ENCODE peak calls at places on chromosome 5, in five cellular contexts. U, A, I, S and J are unnamed samples.

GRCh38 chr5:171839112-171839511 is 53.5 kb downstream of the SMIM23 start:
- DNase-seq in U (no peak), A (no peak), I (no peak), S (no peak), J (no peak)

GRCh38 chr5:9589049-9589835 is 40.9 kb downstream of the TAS2R1 start:
- DNase-seq in U (no peak), A (no peak), I (no peak), S (no peak), J (no peak)

GRCh38 chr5:137666109-137666850 is 69.6 kb downstream of the KLHL3 start:
- DNase-seq in U (no peak), A (peak; percentile 50), I (peak; percentile 50), S (no peak), J (no peak)

GRCh38 chr5:166441-167372 is 24.6 kb upstream of the LRRC14B start:
- DNase-seq in U (no peak), A (no peak), I (no peak), S (no peak), J (peak; percentile 69)

GRCh38 chr5:160524827-160525226 is 103.2 kb downstream of the PTTG1 start:
- DNase-seq in U (no peak), A (no peak), I (no peak), S (no peak), J (no peak)

GRCh38 chr5:68529581-68529980 is 314.0 kb downstream of the PIK3R1 start:
- DNase-seq in U (no peak), A (no peak), I (no peak), S (no peak), J (no peak)

GRCh38 chr5:126492939-126493338 is 69.7 kb downstream of the GRAMD2B start:
- DNase-seq in U (no peak), A (no peak), I (no peak), S (no peak), J (no peak)

GRCh38 chr5:51684794-51685355 is 301.6 kb downstream of the ISL1 start:
- DNase-seq in U (no peak), A (no peak), I (no peak), S (no peak), J (no peak)

GRCh38 chr5:60522299-60522915 is 177.6 kb downstream of the DEPDC1B start:
- DNase-seq in U (no peak), A (peak; percentile 80), I (no peak), S (no peak), J (no peak)

GRCh38 chr5:133245191-133246052 is 193.6 kb downstream of the HSPA4 start:
- DNase-seq in U (no peak), A (peak; percentile 89), I (no peak), S (peak; percentile 97), J (no peak)

GRCh38 chr5:157576678-157577077 is 1.1 kb upstream of the ADAM19 start:
- DNase-seq in U (no peak), A (no peak), I (no peak), S (no peak), J (no peak)

GRCh38 chr5:89513299-89514044 is 630.5 kb upstream of the MEF2C start:
- DNase-seq in U (no peak), A (no peak), I (no peak), S (no peak), J (no peak)

GRCh38 chr5:131630208-131630962 is 4.6 kb downstream of the RAPGEF6 start:
- DNase-seq in U (no peak), A (no peak), I (no peak), S (no peak), J (no peak)

GRCh38 chr5:30808996-30809395 is 384.5 kb upstream of the CDH6 start:
- DNase-seq in U (no peak), A (peak; percentile 25), I (no peak), S (no peak), J (no peak)

GRCh38 chr5:150606476-150606875 is 34.0 kb upstream of the SYNPO start:
- DNase-seq in U (no peak), A (no peak), I (no peak), S (no peak), J (no peak)

GRCh38 chr5:76978869-76979268 is 26.0 kb downstream of the CRHBP start:
- DNase-seq in U (no peak), A (no peak), I (no peak), S (no peak), J (no peak)

GRCh38 chr5:135446615-135447014 is 533 bp downstream of the DCANP1 start:
- DNase-seq in U (no peak), A (no peak), I (no peak), S (no peak), J (no peak)

DNA sequence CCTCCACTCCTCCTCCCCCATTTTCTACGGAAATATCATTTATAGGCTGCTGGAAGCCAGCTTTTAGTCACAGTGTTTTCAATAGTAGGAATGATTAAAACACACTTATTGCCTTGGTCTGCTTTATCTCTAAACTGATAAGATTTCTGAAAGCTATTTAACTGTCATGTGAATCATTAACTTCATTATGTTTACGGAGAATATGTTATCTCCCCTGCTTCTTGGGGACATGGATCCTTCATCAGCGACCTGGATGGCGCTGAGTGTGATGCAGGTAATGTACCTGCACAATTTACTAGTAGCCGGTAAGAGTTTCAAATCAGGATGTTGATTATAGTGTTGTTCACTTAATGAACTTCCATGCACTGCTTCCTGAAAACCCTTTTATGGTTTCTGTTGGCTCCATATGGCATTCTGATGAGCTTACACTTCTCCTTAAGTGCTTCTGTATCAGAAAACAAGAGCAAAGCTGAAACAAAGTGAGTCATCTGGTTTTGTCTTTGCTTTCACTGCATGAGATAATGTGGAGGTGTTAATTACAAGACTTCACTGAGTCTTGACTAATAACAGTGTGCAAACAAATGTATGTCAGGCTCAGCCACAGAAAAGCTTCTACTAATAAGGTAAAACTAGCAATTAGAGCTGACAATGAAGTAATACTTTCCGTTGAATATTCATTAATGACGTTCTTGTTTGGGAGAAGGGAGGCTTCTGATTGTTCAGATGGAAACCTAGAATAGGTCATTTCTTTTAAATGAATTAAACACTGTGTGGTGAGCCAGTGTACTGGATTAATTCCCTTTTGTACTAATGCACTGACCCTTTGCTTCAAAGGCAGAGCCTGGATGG is 162.4 kb upstream of the ZNF608 start:
- DNase-seq in U (no peak), A (no peak), I (no peak), S (no peak), J (no peak)
- H3K4me3 ChIP-seq in U (no peak overlapping the region), A (no peak overlapping the region), I (no peak overlapping the region), S (no peak overlapping the region), J (no peak overlapping the region)

GRCh38 chr5:139759219-139759721 is 36.3 kb upstream of the PSD2 start:
- DNase-seq in U (no peak), A (no peak), I (no peak), S (no peak), J (no peak)

GRCh38 chr5:139758510-139759036 is 37.0 kb upstream of the PSD2 start:
- DNase-seq in U (no peak), A (no peak), I (no peak), S (no peak), J (no peak)

GRCh38 chr5:139757727-139758509 is 37.7 kb upstream of the PSD2 start:
- DNase-seq in U (no peak), A (no peak), I (no peak), S (no peak), J (no peak)

GRCh38 chr5:139752506-139753350 is 42.9 kb upstream of the PSD2 start:
- DNase-seq in U (no peak), A (peak; percentile 43), I (no peak), S (no peak), J (no peak)

DNA sequence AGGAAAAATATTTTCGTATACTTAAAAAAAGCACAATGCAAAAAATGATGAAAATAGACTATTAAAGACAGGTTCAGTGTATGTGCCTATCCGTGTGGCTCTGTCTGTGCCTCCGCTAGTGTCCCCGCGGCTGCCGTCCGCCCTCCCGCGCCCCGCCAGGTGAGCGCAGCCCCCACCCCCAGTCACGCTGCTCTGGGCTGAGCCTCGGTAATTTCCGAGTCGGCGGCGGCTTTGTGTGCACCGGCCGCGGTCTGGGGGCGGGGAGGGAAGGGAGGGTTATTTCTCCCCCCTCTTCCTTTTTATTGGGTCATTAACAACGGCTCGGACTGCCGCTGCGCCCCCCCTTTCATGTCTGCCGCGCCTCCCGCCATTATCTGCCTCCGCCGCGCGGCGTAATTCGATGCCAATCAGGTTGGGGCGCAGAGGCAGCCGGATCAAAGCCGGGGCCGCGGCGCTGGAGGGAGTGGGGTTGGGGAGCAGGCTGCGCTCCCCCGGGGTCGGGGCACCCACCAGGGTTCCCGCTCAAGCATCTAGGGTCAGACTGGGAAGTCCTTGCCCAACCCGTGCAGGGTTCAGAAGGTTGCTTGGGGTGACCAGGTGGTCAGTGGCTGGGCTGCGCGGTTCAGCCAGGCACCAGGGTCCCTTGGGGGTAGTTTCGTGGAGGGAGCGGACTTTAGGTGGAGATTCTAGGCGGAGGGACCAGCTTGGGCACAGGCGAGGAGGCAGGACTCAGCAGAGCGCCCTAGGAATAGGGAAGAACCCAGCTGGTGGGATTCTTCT is 39.5 kb upstream of the PSD2 start:
- DNase-seq in U (no peak), A (no peak), I (peak; percentile 33), S (no peak), J (no peak)
- H3K27me3 ChIP-seq in U (peaks cover 67% of the 10 kb centered on the region), A (peaks cover 23% of the 10 kb centered on the region), I (peaks cover 7% of the 10 kb centered on the region), S (peaks cover 52% of the 10 kb centered on the region), J (no peaks in the 10 kb centered on the region)

DNA sequence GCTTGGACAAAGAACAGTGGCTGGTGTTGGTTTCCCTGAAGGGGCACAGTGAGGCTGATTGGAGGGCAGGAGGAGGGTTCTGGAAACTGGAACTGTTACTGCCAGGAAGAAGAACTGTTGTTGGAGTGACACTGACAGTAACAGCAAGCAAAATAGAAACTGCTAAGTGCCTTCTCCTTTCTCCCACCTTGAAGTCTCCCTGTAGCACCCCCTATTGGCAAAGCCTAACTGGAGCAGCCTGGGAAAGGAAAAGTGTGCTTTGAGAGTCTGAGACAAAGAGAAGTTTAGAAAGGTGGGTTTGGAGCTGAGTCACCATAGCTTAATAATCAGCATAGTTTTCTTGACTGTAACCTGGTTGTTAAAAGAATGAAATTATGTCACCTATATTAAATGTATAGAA is 2.5 kb upstream of the TMEM174 start:
- DNase-seq in U (no peak), A (no peak), I (no peak), S (peak; percentile 11), J (no peak)
- TF ChIP-seq CTCF in U (peak; percentile 45), A (peak; percentile 78), I (no peak), S (peak; percentile 57), J (no peak)

GRCh38 chr5:42990892-42991291 is 49.2 kb downstream of the ANXA2R start:
- DNase-seq in U (no peak), A (no peak), I (no peak), S (no peak), J (no peak)
- H3K4me3 ChIP-seq in U (peak overlapping the region; percentile 71), A (peak overlapping the region; percentile 71), I (no peak overlapping the region), S (no peak overlapping the region), J (no peak overlapping the region)